ENCODE peak calls at places on chromosomes 11 and 22, in six cellular contexts. W, Q, H, O, G and P are unnamed samples.

GRCh38 chr11:36019722-36020121 is 75.9 kb downstream of the LDLRAD3 start:
- DNase-seq in W (no peak), Q (no peak), H (no peak), O (no peak), G (no peak), P (no peak)

GRCh38 chr11:110327508-110327907 is 31.1 kb upstream of the RDX start:
- DNase-seq in W (no peak), Q (no peak), H (no peak), O (no peak), G (no peak), P (no peak)

GRCh38 chr11:41382927-41383326 is 76.5 kb downstream of the LRRC4C start:
- DNase-seq in W (no peak), Q (no peak), H (no peak), O (no peak), G (no peak), P (no peak)

GRCh38 chr11:32430586-32431357 is 4.6 kb downstream of the WT1 start:
- DNase-seq in W (peak; percentile 93), Q (no peak), H (no peak), O (no peak), G (no peak), P (peak; percentile 72)

GRCh38 chr22:44395116-44396005 is 82.6 kb upstream of the SHISAL1 start:
- DNase-seq in W (peak; percentile 28), Q (peak; percentile 7), H (no peak), O (peak; percentile 4), G (no peak), P (peak; percentile 54)

GRCh38 chr11:60125962-60126585 is 37.6 kb downstream of the MS4A2 start:
- DNase-seq in W (no peak), Q (no peak), H (no peak), O (no peak), G (no peak), P (no peak)

GRCh38 chr11:34028407-34028804 is 23.1 kb upstream of the CAPRIN1 start:
- DNase-seq in W (no peak), Q (peak; percentile 63), H (no peak), O (peak; percentile 14), G (no peak), P (no peak)

GRCh38 chr11:74030668-74031309 is 21.9 kb upstream of the UCP3 start:
- DNase-seq in W (no peak), Q (no peak), H (no peak), O (no peak), G (no peak), P (no peak)

GRCh38 chr22:32328306-32329201 is 29.1 kb upstream of the RFPL3 start:
- DNase-seq in W (peak; percentile 10), Q (no peak), H (no peak), O (no peak), G (no peak), P (no peak)

GRCh38 chr11:131763193-131763890 is 392.9 kb downstream of the NTM start:
- DNase-seq in W (no peak), Q (no peak), H (no peak), O (no peak), G (no peak), P (no peak)

GRCh38 chr11:129117595-129118350 is 74.4 kb downstream of the ARHGAP32 start:
- DNase-seq in W (no peak), Q (peak; percentile 37), H (peak; percentile 15), O (peak; percentile 20), G (peak; percentile 51), P (no peak)

GRCh38 chr22:41857160-41857859 is 24.4 kb downstream of the SREBF2 start:
- DNase-seq in W (no peak), Q (peak; percentile 31), H (peak; percentile 68), O (peak; percentile 61), G (peak; percentile 29), P (no peak)

GRCh38 chr22:36687516-36687915 is 16.0 kb downstream of the CACNG2 start:
- DNase-seq in W (no peak), Q (no peak), H (no peak), O (no peak), G (no peak), P (no peak)

GRCh38 chr22:36828815-36829214 is 12.0 kb upstream of the PVALB start:
- DNase-seq in W (no peak), Q (no peak), H (no peak), O (no peak), G (no peak), P (no peak)

GRCh38 chr22:39612811-39613548 is 42.4 kb downstream of the CACNA1I start:
- DNase-seq in W (no peak), Q (no peak), H (no peak), O (no peak), G (no peak), P (no peak)

GRCh38 chr11:11640152-11640551 is 18.3 kb upstream of the GALNT18 start:
- DNase-seq in W (no peak), Q (no peak), H (no peak), O (no peak), G (no peak), P (no peak)

GRCh38 chr11:33530824-33531223 is 169.8 kb downstream of the C11orf91 start:
- DNase-seq in W (no peak), Q (no peak), H (no peak), O (no peak), G (no peak), P (no peak)

GRCh38 chr22:23670378-23671295 is 20.2 kb upstream of the RGL4 start:
- DNase-seq in W (no peak), Q (no peak), H (no peak), O (no peak), G (no peak), P (peak; percentile 64)

GRCh38 chr11:46849631-46850030 is 3.6 kb upstream of the CKAP5 start:
- DNase-seq in W (no peak), Q (no peak), H (no peak), O (no peak), G (no peak), P (no peak)

GRCh38 chr11:46845440-46845739 is 690 bp downstream of the CKAP5 start:
- DNase-seq in W (no peak), Q (no peak), H (no peak), O (no peak), G (no peak), P (no peak)

GRCh38 chr11:46850829-46851380 is 4.8 kb upstream of the CKAP5 start:
- DNase-seq in W (no peak), Q (no peak), H (no peak), O (no peak), G (no peak), P (no peak)

GRCh38 chr11:46846510-46846830 is 390 bp upstream of the CKAP5 start:
- DNase-seq in W (no peak), Q (no peak), H (no peak), O (no peak), G (no peak), P (no peak)

GRCh38 chr11:46845740-46846509 is at the start of gene CKAP5:
- DNase-seq in W (peak; percentile 93), Q (peak; percentile 86), H (peak; percentile 98), O (peak; percentile 92), G (peak; percentile 89), P (peak; percentile 94)
- TF ChIP-seq POLR2A in W (peak; percentile 55), Q (peak; percentile 69), H (peak; percentile 84), O (peak; percentile 56), G (peak; percentile 61), P (no peak)

GRCh38 chr11:2302844-2303626 is 1.2 kb downstream of the TSPAN32 start:
- DNase-seq in W (peak; percentile 44), Q (peak; percentile 66), H (no peak), O (no peak), G (no peak), P (peak; percentile 86)

GRCh38 chr11:2302280-2302843 is 549 bp downstream of the TSPAN32 start:
- DNase-seq in W (peak; percentile 26), Q (no peak), H (no peak), O (no peak), G (no peak), P (peak; percentile 85)

GRCh38 chr11:2305140-2305861 is 3.5 kb downstream of the TSPAN32 start:
- DNase-seq in W (peak; percentile 91), Q (peak; percentile 87), H (peak; percentile 58), O (peak; percentile 88), G (peak; percentile 74), P (peak; percentile 97)

GRCh38 chr11:2304156-2305139 is 2.6 kb downstream of the TSPAN32 start:
- DNase-seq in W (peak; percentile 40), Q (peak; percentile 12), H (no peak), O (no peak), G (no peak), P (peak; percentile 76)

GRCh38 chr11:2303627-2304155 is 1.9 kb downstream of the TSPAN32 start:
- DNase-seq in W (peak; percentile 33), Q (peak; percentile 13), H (no peak), O (no peak), G (no peak), P (peak; percentile 79)
- H3K4me1 ChIP-seq in W (peaks cover 27% of the 10 kb centered on the region), Q (peaks cover 32% of the 10 kb centered on the region), H (no peaks in the 10 kb centered on the region), O (peaks cover 16% of the 10 kb centered on the region), G (no peaks in the 10 kb centered on the region), P (peaks cover 89% of the 10 kb centered on the region)

GRCh38 chr11:127000991-127001390 is 421 bp upstream of the KIRREL3 start:
- DNase-seq in W (no peak), Q (no peak), H (no peak), O (no peak), G (no peak), P (no peak)
- H3K4me3 ChIP-seq in W (no peak overlapping the region), Q (no peak overlapping the region), H (peak overlapping the region; percentile 64), O (peak overlapping the region; percentile 38), G (no peak overlapping the region), P (no peak overlapping the region)

GRCh38 chr22:38572065-38572464 is 2.1 kb upstream of the DMC1 start:
- DNase-seq in W (no peak), Q (peak; percentile 37), H (peak; percentile 18), O (peak; percentile 26), G (peak; percentile 28), P (no peak)

GRCh38 chr22:38567531-38568245 is 2.3 kb downstream of the DMC1 start:
- DNase-seq in W (no peak), Q (no peak), H (no peak), O (no peak), G (no peak), P (no peak)

GRCh38 chr22:38570841-38571364 is 920 bp upstream of the DMC1 start:
- DNase-seq in W (no peak), Q (peak; percentile 22), H (peak; percentile 9), O (peak; percentile 36), G (peak; percentile 25), P (peak; percentile 78)

GRCh38 chr22:38569181-38569971 is 607 bp downstream of the DMC1 start:
- DNase-seq in W (no peak), Q (no peak), H (peak; percentile 13), O (peak; percentile 10), G (no peak), P (peak; percentile 79)

DNA sequence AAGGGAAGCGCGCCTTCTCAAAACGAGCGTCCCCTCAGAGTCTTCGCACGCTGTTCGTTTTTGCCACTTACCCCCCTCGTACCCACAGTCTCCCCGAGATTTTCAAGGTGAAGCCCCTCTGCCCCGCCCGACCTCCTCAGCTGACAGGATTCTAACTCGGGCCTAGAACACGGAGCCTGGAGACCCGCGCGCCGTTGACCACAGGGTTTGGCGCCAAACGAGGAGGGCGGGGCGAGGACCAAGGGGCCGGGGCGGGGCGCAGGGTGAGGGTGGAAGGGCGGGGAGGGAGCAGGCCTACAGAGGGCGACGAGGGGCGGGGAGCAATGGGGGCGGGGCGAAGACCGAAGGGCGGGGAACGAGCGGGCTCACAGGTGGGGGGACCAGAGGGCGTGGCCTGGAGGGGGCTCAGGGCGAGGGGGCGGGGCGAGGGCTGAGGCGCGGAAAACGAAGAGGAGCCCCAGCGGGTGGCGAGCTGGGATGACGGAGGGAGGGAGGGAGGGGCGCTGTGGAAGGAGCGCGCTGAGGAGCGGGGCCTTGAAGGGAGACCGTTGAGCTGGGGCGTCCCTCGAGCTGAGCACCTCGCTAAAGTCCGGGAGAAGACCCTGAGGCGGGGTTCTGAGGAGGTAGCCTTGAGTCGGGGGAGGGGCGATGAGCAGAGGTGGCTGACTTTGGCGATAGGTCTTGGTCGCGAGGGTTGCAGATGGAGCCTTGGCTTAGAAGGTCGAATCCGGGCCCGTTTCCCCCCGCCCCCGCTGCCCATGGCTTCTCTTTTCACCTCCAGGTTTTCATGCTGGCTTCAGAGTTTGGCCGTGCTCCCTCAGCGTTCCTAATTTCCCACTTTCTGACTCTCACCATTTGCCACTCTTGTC is at the start of gene DMC1:
- DNase-seq in W (peak; percentile 98), Q (peak; percentile 96), H (peak; percentile 60), O (peak; percentile 96), G (peak; percentile 93), P (peak; percentile 97)
- TF ChIP-seq POLR2A in W (peak; percentile 47), Q (peak; percentile 47), H (peak; percentile 26), O (peak; percentile 39), G (peak; percentile 54), P (no peak)